ENCODE peak calls at places on chromosomes 6 and 20, in six cellular contexts. P is AG04450, Q is right cardiac atrium, S is neural progenitor cell, V is PC-3, O is tibial artery. N is an unnamed sample.

GRCh38 chr6:4274382-4275082 is 139.2 kb upstream of the ECI2 start:
- DNase-seq in P (no peak), Q (no peak), S (no peak), V (no peak), O (no peak), N (no peak)

GRCh38 chr20:33601861-33602260 is 60.3 kb upstream of the C20orf144 start:
- DNase-seq in P (no peak), Q (no peak), S (no peak), V (no peak), O (no peak), N (no peak)

GRCh38 chr20:14219801-14220461 is 117.5 kb downstream of the FLRT3 start:
- DNase-seq in P (no peak), Q (no peak), S (no peak), V (peak; percentile 81), O (no peak), N (no peak)

GRCh38 chr6:112113371-112113770 is 26.0 kb downstream of the FAM229B start:
- DNase-seq in P (peak; percentile 2), Q (no peak), S (no peak), V (no peak), O (no peak), N (no peak)

GRCh38 chr6:31125586-31126363 is 5.5 kb upstream of the CDSN start:
- DNase-seq in P (no peak), Q (peak; percentile 83), S (no peak), V (peak; percentile 40), O (no peak), N (no peak)

GRCh38 chr6:23176471-23176870 is 607.1 kb downstream of the HDGFL1 start:
- DNase-seq in P (no peak), Q (no peak), S (no peak), V (no peak), O (no peak), N (no peak)

GRCh38 chr6:21634582-21634981 is 41.0 kb downstream of the SOX4 start:
- DNase-seq in P (peak; percentile 68), Q (no peak), S (no peak), V (peak; percentile 93), O (no peak), N (no peak)

GRCh38 chr6:101706576-101706975 is 313.1 kb downstream of the GRIK2 start:
- DNase-seq in P (no peak), Q (no peak), S (peak; percentile 24), V (no peak), O (no peak), N (no peak)

GRCh38 chr20:52888096-52888495 is 84.1 kb upstream of the TSHZ2 start:
- DNase-seq in P (no peak), Q (no peak), S (no peak), V (no peak), O (no peak), N (no peak)

GRCh38 chr6:133502451-133503259 is 261.5 kb downstream of the EYA4 start:
- DNase-seq in P (peak; percentile 81), Q (peak; percentile 66), S (peak; percentile 3), V (peak; percentile 12), O (peak; percentile 59), N (peak; percentile 82)

GRCh38 chr6:30615958-30616810 is 859 bp downstream of the PPP1R10 start:
- DNase-seq in P (no peak), Q (no peak), S (peak; percentile 51), V (no peak), O (no peak), N (no peak)

GRCh38 chr6:45505470-45505869 is 127.7 kb upstream of the SUPT3H start:
- DNase-seq in P (no peak), Q (no peak), S (no peak), V (no peak), O (no peak), N (no peak)

GRCh38 chr6:68635706-68636513 is 828 bp downstream of the ADGRB3 start:
- DNase-seq in P (no peak), Q (peak; percentile 61), S (peak; percentile 57), V (no peak), O (peak; percentile 25), N (peak; percentile 41)

GRCh38 chr20:24273251-24273650 is 196.2 kb upstream of the SYNDIG1 start:
- DNase-seq in P (no peak), Q (no peak), S (no peak), V (no peak), O (no peak), N (no peak)

GRCh38 chr6:168851460-168852103 is 402.1 kb downstream of the THBS2 start:
- DNase-seq in P (no peak), Q (no peak), S (no peak), V (peak; percentile 2), O (no peak), N (no peak)

GRCh38 chr6:137089305-137089704 is 44.5 kb upstream of the IL20RA start:
- DNase-seq in P (no peak), Q (no peak), S (peak; percentile 50), V (no peak), O (no peak), N (no peak)

GRCh38 chr6:57305112-57305511 is 12.3 kb upstream of the PRIM2 start:
- DNase-seq in P (no peak), Q (no peak), S (no peak), V (no peak), O (no peak), N (no peak)

GRCh38 chr6:25248100-25248499 is 31.1 kb upstream of the CARMIL1 start:
- DNase-seq in P (peak; percentile 6), Q (no peak), S (no peak), V (peak; percentile 36), O (no peak), N (no peak)

GRCh38 chr6:22886881-22887581 is 317.7 kb downstream of the HDGFL1 start:
- DNase-seq in P (no peak), Q (no peak), S (no peak), V (no peak), O (no peak), N (no peak)

GRCh38 chr6:39154705-39155104 is 39.7 kb upstream of the SAYSD1 start:
- DNase-seq in P (no peak), Q (no peak), S (no peak), V (no peak), O (no peak), N (no peak)

GRCh38 chr6:14747881-14748520 is 497.9 kb upstream of the JARID2 start:
- DNase-seq in P (no peak), Q (no peak), S (no peak), V (no peak), O (no peak), N (no peak)

GRCh38 chr6:157669747-157670216 is 153.3 kb upstream of the SNX9 start:
- DNase-seq in P (peak; percentile 37), Q (peak; percentile 95), S (peak; percentile 78), V (peak; percentile 67), O (peak; percentile 93), N (peak; percentile 92)

DNA sequence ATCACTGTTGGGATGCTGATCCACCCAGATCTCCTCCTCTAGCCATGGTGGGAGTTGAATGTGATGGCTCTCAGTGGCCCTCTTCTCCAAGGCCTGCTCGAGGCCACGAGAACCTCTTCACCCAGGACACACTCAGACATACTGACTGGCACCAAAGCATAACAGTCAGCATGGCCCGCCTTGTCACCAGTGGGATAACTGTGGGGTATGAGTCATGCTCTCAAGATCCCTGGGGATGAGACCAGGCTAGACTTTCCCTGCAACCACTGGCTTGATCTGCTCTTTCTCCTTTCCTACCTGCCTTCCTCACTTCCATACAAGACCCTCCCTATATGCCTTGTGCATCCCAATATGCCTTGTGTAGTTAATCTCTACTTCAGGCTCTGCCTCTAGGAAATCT is 66.8 kb downstream of the RIN2 start:
- DNase-seq in P (no peak), Q (no peak), S (no peak), V (no peak), O (no peak), N (no peak)
- H3K27ac ChIP-seq in P (no peak overlapping the region), Q (peak overlapping the region; percentile 42), S (no peak overlapping the region), V (peak overlapping the region; percentile 95), O (no peak overlapping the region), N (no peak overlapping the region)

GRCh38 chr6:149751239-149751638 is 1.7 kb downstream of the PCMT1 start:
- DNase-seq in P (no peak), Q (no peak), S (no peak), V (no peak), O (no peak), N (no peak)
- H3K4me3 ChIP-seq in P (no peak overlapping the region), Q (no peak overlapping the region), S (peak overlapping the region; percentile 96), V (peak overlapping the region; percentile 95), O (no peak overlapping the region), N (no peak overlapping the region)

GRCh38 chr6:82910818-82911217 is 154.8 kb downstream of the UBE3D start:
- DNase-seq in P (no peak), Q (no peak), S (no peak), V (no peak), O (no peak), N (no peak)

GRCh38 chr6:82906951-82907350 is 158.7 kb downstream of the UBE3D start:
- DNase-seq in P (peak; percentile 36), Q (no peak), S (no peak), V (peak; percentile 70), O (no peak), N (no peak)

GRCh38 chr6:82910394-82910793 is 155.2 kb downstream of the UBE3D start:
- DNase-seq in P (no peak), Q (no peak), S (peak; percentile 13), V (no peak), O (no peak), N (no peak)

GRCh38 chr6:82909551-82909950 is 156.1 kb downstream of the UBE3D start:
- DNase-seq in P (no peak), Q (no peak), S (no peak), V (no peak), O (no peak), N (no peak)

DNA sequence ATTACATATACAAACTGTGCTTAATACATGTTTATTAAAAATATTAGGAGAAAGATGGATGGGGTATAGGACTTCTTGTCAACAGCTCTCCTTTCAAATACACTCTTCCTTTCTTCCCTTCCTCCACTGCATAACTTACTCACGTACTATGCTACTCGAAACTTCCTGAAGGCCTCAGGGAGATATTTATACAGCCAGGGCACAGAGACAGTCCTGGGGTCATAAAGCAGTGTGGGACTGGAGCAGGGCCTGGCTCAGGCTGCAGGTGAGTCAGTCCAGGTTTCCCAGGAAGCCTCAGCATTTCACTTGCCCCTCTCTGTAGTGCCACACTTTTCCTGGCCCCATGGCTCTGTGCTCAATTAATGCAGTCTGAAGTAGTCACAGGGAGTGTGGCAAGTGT is 157.0 kb downstream of the UBE3D start:
- DNase-seq in P (no peak), Q (no peak), S (no peak), V (peak; percentile 69), O (no peak), N (no peak)
- H3K27me3 ChIP-seq in P (no peaks in the 10 kb centered on the region), Q (no peaks in the 10 kb centered on the region), S (no peaks in the 10 kb centered on the region), V (no peaks in the 10 kb centered on the region), O (no peaks in the 10 kb centered on the region), N (peaks cover 1% of the 10 kb centered on the region)

DNA sequence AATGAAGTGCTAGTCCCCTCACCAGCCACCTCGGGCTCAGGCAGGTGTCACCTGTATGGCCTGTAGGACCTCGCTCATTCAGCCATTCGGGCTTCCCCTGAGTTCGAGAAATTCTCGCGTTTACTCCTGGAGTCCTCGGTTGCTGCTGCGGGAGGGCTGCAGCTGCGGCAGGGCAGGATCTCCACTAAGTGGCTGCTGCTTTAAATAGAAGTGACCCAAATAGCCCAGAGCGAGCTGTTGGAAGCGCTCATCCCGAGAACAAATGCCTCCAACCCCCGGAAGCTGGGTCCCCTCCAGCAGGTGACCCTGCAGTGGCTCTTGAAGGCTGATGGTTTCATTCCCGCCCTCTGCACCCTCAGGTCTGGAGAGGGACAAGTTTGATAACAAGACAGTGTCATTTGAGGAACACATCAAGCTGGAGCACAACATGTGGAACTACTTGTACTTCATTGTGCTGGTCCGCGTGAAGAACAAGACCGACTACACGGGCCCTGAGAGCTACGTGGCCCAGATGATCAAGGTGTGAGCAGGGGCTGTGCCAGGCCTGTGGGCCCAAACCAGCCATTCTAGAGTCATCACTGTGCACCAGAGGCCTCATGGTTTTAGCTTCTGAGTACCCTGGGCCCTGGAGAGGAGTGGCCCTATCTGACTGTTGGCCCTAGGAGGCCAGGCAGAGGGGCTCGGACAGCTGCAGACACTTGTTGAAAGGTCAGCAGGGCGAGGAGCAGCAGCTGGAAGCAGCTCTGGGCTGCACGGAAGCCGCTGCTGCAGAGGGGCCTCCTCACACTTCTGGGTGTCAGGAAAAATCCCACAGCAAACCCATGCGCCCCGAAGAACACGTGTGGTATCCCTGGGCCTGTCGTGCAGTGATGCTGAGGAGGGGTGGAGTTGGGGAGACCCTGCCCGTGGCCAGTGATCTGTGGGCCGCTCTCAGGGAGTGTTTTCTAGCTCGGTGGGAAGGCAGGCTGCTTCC is 18.0 kb downstream of the UQCC2 start:
- DNase-seq in P (no peak), Q (peak; percentile 70), S (no peak), V (no peak), O (no peak), N (no peak)
- H3K27ac ChIP-seq in P (peak overlapping the region; percentile 21), Q (peak overlapping the region; percentile 89), S (no peak overlapping the region), V (peak overlapping the region; percentile 94), O (peak overlapping the region; percentile 41), N (no peak overlapping the region)

N was measured in aorta.